ENCODE peak calls at places on chromosomes 16 and 17, in four cellular contexts. One of them, this sample, is unnamed.

GRCh38 chr17:38549285-38549684 is 56.5 kb downstream of the SRCIN1 start:
- DNase-seq in psoas muscle: no peak
- DNase-seq in HCT116: no peak
- DNase-seq in IMR-90: no peak
- DNase-seq in this sample: no peak

GRCh38 chr17:1909985-1910384 is 80.2 kb downstream of the RPA1 start:
- DNase-seq in psoas muscle: no peak
- DNase-seq in IMR-90: no peak
- DNase-seq in HCT116: no peak
- DNase-seq in this sample: no peak

GRCh38 chr17:64174686-64175456 is 44.9 kb upstream of the ERN1 start:
- DNase-seq in psoas muscle: no peak
- DNase-seq in HCT116: no peak
- DNase-seq in IMR-90: peak; percentile 71
- DNase-seq in this sample: peak; percentile 75

GRCh38 chr17:6701719-6702118 is 11.4 kb downstream of the SLC13A5 start:
- DNase-seq in psoas muscle: no peak
- DNase-seq in IMR-90: no peak
- DNase-seq in HCT116: peak; percentile 33
- DNase-seq in this sample: no peak

GRCh38 chr16:79069634-79070033 is 530.9 kb downstream of the MAF start:
- DNase-seq in HCT116: no peak
- DNase-seq in psoas muscle: no peak
- DNase-seq in IMR-90: no peak
- DNase-seq in this sample: no peak

GRCh38 chr16:11612110-11612981 is 25.6 kb upstream of the LITAF start:
- DNase-seq in IMR-90: no peak
- DNase-seq in HCT116: peak; percentile 61
- DNase-seq in psoas muscle: no peak
- DNase-seq in this sample: no peak

GRCh38 chr17:81338301-81339179 is 43.4 kb upstream of the SLC38A10 start:
- DNase-seq in IMR-90: no peak
- DNase-seq in psoas muscle: peak; percentile 53
- DNase-seq in HCT116: no peak
- DNase-seq in this sample: no peak

GRCh38 chr17:73118876-73119485 is 26.5 kb upstream of the SLC39A11 start:
- DNase-seq in psoas muscle: no peak
- DNase-seq in HCT116: no peak
- DNase-seq in IMR-90: no peak
- DNase-seq in this sample: no peak

GRCh38 chr17:9684955-9685621 is 39.8 kb downstream of the USP43 start:
- DNase-seq in HCT116: no peak
- DNase-seq in psoas muscle: no peak
- DNase-seq in IMR-90: no peak
- DNase-seq in this sample: no peak

GRCh38 chr17:61157246-61157887 is 242.3 kb upstream of the TBX2 start:
- DNase-seq in IMR-90: peak; percentile 71
- DNase-seq in HCT116: no peak
- DNase-seq in psoas muscle: no peak
- DNase-seq in this sample: no peak

GRCh38 chr16:48385272-48385953 is at the start of gene SIAH1:
- DNase-seq in HCT116: no peak
- DNase-seq in IMR-90: peak; percentile 68
- DNase-seq in psoas muscle: peak; percentile 92
- DNase-seq in this sample: peak; percentile 81

GRCh38 chr17:44591223-44591622 is 33.9 kb downstream of the FZD2 start:
- DNase-seq in IMR-90: peak; percentile 28
- DNase-seq in psoas muscle: no peak
- DNase-seq in HCT116: no peak
- DNase-seq in this sample: no peak

GRCh38 chr17:836154-836553 is 54.0 kb downstream of the MRM3 start:
- DNase-seq in HCT116: no peak
- DNase-seq in psoas muscle: no peak
- DNase-seq in IMR-90: no peak
- DNase-seq in this sample: no peak

GRCh38 chr16:53091508-53092211 is 36.9 kb downstream of the CHD9 start:
- DNase-seq in HCT116: no peak
- DNase-seq in IMR-90: peak; percentile 92
- DNase-seq in psoas muscle: peak; percentile 87
- DNase-seq in this sample: peak; percentile 75

GRCh38 chr17:32021618-32021955 is 14.4 kb downstream of the LRRC37B start:
- DNase-seq in HCT116: no peak
- DNase-seq in IMR-90: no peak
- DNase-seq in psoas muscle: no peak
- DNase-seq in this sample: no peak

GRCh38 chr16:75226550-75227360 is 8.0 kb downstream of the CTRB1 start:
- DNase-seq in IMR-90: no peak
- DNase-seq in HCT116: no peak
- DNase-seq in psoas muscle: peak; percentile 51
- DNase-seq in this sample: no peak

GRCh38 chr16:48384982-48385271 is 286 bp downstream of the SIAH1 start:
- DNase-seq in psoas muscle: no peak
- DNase-seq in HCT116: no peak
- DNase-seq in IMR-90: no peak
- DNase-seq in this sample: no peak

GRCh38 chr16:57522960-57523359 is 13.4 kb downstream of the CCDC102A start:
- DNase-seq in psoas muscle: no peak
- DNase-seq in IMR-90: no peak
- DNase-seq in HCT116: no peak
- DNase-seq in this sample: no peak
- H3K27ac ChIP-seq in psoas muscle: no peak overlapping the region
- H3K27ac ChIP-seq in IMR-90: no peak overlapping the region
- H3K27ac ChIP-seq in HCT116: no peak overlapping the region
- H3K27ac ChIP-seq in this sample: no peak overlapping the region

DNA sequence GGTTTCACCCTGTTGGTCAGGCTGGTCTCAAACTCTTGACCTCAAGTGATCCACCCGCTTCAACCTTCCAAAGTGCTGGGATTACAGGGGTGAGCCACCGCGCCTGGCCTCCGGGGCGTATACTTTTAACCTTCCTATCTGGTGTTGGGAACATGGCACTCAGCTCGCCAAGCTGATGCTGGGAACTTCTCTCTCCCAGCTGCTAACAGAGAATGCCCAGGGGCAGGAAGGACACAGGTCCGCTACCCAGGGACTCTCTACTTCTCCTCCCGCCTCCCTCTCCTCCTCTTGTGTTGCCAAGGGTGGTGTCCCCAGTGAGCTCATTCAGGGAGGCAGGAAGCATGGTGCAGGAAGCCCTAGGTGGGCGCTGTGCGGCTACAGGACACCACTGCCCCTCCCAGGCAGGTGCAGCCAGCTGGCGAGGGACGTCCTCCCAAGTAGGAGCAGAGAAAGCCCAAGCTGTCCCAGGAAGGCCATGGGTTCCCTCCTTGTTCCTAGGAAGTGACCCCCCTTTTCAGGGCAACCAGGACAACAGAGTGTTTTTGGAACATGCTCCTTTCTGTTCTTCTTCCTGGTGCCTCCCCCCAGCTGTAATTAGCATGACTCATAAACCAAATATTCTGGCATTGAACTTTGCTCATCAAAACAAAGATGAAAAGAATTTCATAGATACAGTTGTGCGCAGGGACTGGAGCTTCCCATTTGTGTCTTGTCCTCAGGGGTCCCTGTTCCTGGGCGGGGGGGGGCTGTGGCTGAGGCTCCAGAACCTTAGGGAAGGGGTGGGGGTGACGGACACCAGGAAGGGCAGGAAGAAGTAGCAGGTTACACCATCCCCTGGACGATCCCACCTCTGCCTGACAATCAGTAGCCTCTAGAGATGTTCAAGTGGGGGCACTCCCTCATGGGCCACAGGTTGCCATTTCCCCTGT is 2.6 kb downstream of the C1QTNF1 start:
- DNase-seq in psoas muscle: peak; percentile 70
- DNase-seq in HCT116: peak; percentile 61
- DNase-seq in IMR-90: peak; percentile 68
- DNase-seq in this sample: no peak
- H3K4me3 ChIP-seq in psoas muscle: peak overlapping the region; percentile 32
- H3K4me3 ChIP-seq in HCT116: peak overlapping the region; percentile 56
- H3K4me3 ChIP-seq in IMR-90: no peak overlapping the region
- H3K4me3 ChIP-seq in this sample: peak overlapping the region; percentile 68

GRCh38 chr17:40309938-40310510 is 1.0 kb downstream of the RARA start:
- DNase-seq in HCT116: no peak
- DNase-seq in psoas muscle: no peak
- DNase-seq in IMR-90: no peak
- DNase-seq in this sample: no peak
- H3K4me1 ChIP-seq in HCT116: peaks cover 67% of the 10 kb centered on the region
- H3K4me1 ChIP-seq in psoas muscle: peaks cover 75% of the 10 kb centered on the region
- H3K4me1 ChIP-seq in IMR-90: peaks cover 61% of the 10 kb centered on the region
- H3K4me1 ChIP-seq in this sample: peaks cover 88% of the 10 kb centered on the region

DNA sequence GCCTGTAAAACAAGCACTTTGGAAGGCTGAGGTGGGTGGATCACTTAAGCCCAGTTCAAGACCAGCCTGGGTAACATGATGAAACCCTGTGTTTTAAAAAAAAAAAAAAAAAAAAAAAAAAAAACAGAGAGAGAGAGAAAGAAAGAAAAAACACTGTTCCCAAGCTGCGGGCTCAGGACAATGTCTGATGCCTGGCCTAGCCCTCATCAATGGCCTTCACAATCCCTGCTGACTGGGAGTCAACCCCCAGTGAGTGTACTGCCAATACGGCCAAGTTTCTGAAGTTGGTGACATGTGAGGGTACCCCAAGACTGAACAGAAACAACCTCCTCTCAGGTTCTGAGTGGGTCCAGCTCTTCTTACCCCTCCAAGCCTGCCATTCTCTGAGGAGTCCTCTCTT is 116.5 kb downstream of the ZNF778 start:
- DNase-seq in IMR-90: no peak
- DNase-seq in HCT116: no peak
- DNase-seq in psoas muscle: peak; percentile 22
- DNase-seq in this sample: no peak
- H3K27ac ChIP-seq in IMR-90: peak overlapping the region; percentile 73
- H3K27ac ChIP-seq in HCT116: peak overlapping the region; percentile 4
- H3K27ac ChIP-seq in psoas muscle: peak overlapping the region; percentile 96
- H3K27ac ChIP-seq in this sample: peak overlapping the region; percentile 82

DNA sequence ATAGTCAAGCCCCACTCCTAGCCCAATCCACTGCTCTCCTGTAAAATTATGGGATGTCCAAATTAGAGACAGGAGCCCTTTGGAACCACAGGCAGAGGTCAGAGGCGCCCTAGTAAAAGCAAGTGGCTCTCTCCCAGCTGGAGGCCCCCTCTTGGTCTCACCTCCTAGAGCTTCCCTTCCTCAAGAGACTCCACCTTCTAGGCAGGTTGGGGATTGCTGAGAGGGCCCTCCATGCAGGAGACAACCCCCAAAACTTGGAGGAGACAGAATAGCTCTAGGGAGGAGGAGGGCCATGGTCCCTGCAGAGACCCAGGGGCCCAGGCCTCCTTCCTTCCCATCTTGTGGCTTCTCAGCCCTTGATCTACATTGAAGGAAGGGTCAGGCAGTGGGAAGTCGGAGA is 29.4 kb downstream of the NEUROD2 start:
- DNase-seq in IMR-90: no peak
- DNase-seq in HCT116: no peak
- DNase-seq in psoas muscle: no peak
- DNase-seq in this sample: no peak
- H3K4me3 ChIP-seq in IMR-90: no peak overlapping the region
- H3K4me3 ChIP-seq in HCT116: no peak overlapping the region
- H3K4me3 ChIP-seq in psoas muscle: no peak overlapping the region
- H3K4me3 ChIP-seq in this sample: no peak overlapping the region

This sample was measured in right atrium auricular region.